ENCODE peak calls at places on chromosomes 16 and 17, in five cellular contexts. Z is amygdala, U is HuH-7, J is psoas muscle, R is MCF 10A. C is an unnamed sample.

GRCh38 chr16:58685084-58685449 is 497 bp upstream of the SLC38A7 start:
- DNase-seq in Z (no peak), U (no peak), R (no peak), J (no peak), C (peak; percentile 16)

GRCh38 chr16:89033304-89033703 is 56.3 kb upstream of the CBFA2T3 start:
- DNase-seq in Z (no peak), J (peak; percentile 25), U (no peak), R (no peak), C (no peak)

GRCh38 chr17:13346996-13347762 is 254.6 kb downstream of the HS3ST3A1 start:
- DNase-seq in Z (no peak), U (no peak), J (no peak), R (peak; percentile 97), C (peak; percentile 79)

GRCh38 chr16:20612551-20613470 is 36.6 kb upstream of the ACSM2B start:
- DNase-seq in J (peak; percentile 55), R (no peak), Z (peak; percentile 31), U (no peak), C (no peak)

GRCh38 chr17:60647705-60648104 is 29.9 kb upstream of the BCAS3 start:
- DNase-seq in U (no peak), Z (no peak), J (no peak), R (no peak), C (no peak)

GRCh38 chr17:82566129-82566995 is 46.8 kb downstream of the FOXK2 start:
- DNase-seq in J (no peak), Z (no peak), R (no peak), U (no peak), C (no peak)

GRCh38 chr17:63550816-63551639 is 751 bp downstream of the DCAF7 start:
- DNase-seq in Z (no peak), U (no peak), R (peak; percentile 34), J (no peak), C (peak; percentile 38)

GRCh38 chr17:18143044-18143936 is 34.7 kb downstream of the MYO15A start:
- DNase-seq in U (peak; percentile 74), Z (no peak), R (peak; percentile 26), J (no peak), C (peak; percentile 40)

GRCh38 chr17:58534331-58534730 is 19.9 kb upstream of the MTMR4 start:
- DNase-seq in R (no peak), Z (no peak), U (peak; percentile 49), J (no peak), C (no peak)

GRCh38 chr17:8095361-8095760 is 7.8 kb upstream of the ALOX12B start:
- DNase-seq in J (no peak), R (no peak), U (no peak), Z (no peak), C (no peak)

GRCh38 chr17:9291912-9292562 is 270.7 kb downstream of the NTN1 start:
- DNase-seq in R (peak; percentile 20), J (peak; percentile 54), Z (peak; percentile 12), U (peak; percentile 42), C (peak; percentile 28)

GRCh38 chr16:7888421-7888820 is 555.8 kb downstream of the RBFOX1 start:
- DNase-seq in J (no peak), R (no peak), Z (no peak), U (no peak), C (no peak)

C was measured in A549.